ENCODE peak calls at places on chromosomes 4 and X, in eight cellular contexts. L, P, I, H, E, W, C and Q are unnamed samples.

GRCh38 chr4:126582737-126583136 is 1050.0 kb upstream of the INTU start:
- DNase-seq in L (no peak), P (peak), I (no peak), H (no peak), E (no peak), W (no peak), C (no peak), Q (no peak)

GRCh38 chrX:19776753-19777152 is 110.6 kb downstream of the SH3KBP1 start:
- DNase-seq in L (peak), P (no peak), I (peak), H (no peak), E (no peak), W (no peak), C (no peak), Q (peak)

GRCh38 chr4:121726642-121727268 is 30.0 kb upstream of the ANXA5 start:
- DNase-seq in L (no peak), P (peak), I (peak), H (no peak), E (no peak), W (no peak), C (no peak), Q (no peak)

GRCh38 chrX:70039758-70040157 is 10.0 kb downstream of the AWAT2 start:
- DNase-seq in L (no peak), P (no peak), I (no peak), H (no peak), E (no peak), W (no peak), C (no peak), Q (no peak)

GRCh38 chr4:158347596-158347995 is 137.3 kb downstream of the TMEM144 start:
- DNase-seq in L (no peak), P (no peak), I (no peak), H (no peak), E (no peak), W (no peak), C (no peak), Q (no peak)

GRCh38 chr4:42555828-42556227 is 101.1 kb downstream of the ATP8A1 start:
- DNase-seq in L (no peak), P (no peak), I (no peak), H (no peak), E (no peak), W (no peak), C (no peak), Q (no peak)

GRCh38 chr4:176034498-176034897 is 31.1 kb upstream of the WDR17 start:
- DNase-seq in L (peak), P (no peak), I (no peak), H (no peak), E (no peak), W (no peak), C (no peak), Q (no peak)

GRCh38 chr4:31538877-31539276 is 818.7 kb downstream of the PCDH7 start:
- DNase-seq in L (no peak), P (no peak), I (no peak), H (no peak), E (no peak), W (no peak), C (no peak), Q (no peak)

GRCh38 chr4:108834787-108835384 is 72.0 kb upstream of the ETNPPL start:
- DNase-seq in L (no peak), P (peak), I (no peak), H (no peak), E (no peak), W (no peak), C (no peak), Q (no peak)